ENCODE peak calls at places on chromosome 7, in seven cellular contexts. I is tibial nerve, L is A549, B is suprapubic skin, Y is heart left ventricle, T is ovary, H is astrocyte. A is an unnamed sample.

GRCh38 chr7:29106128-29106988 is 40.0 kb downstream of the CPVL start:
- DNase-seq in I (no peak), L (peak; percentile 49), B (no peak), Y (peak; percentile 53), T (no peak), H (peak; percentile 34), A (no peak)

GRCh38 chr7:128454808-128455555 is 696 bp upstream of the HILPDA start:
- DNase-seq in I (no peak), L (no peak), B (no peak), Y (no peak), T (no peak), H (peak; percentile 47), A (no peak)

GRCh38 chr7:133081119-133081604 is 728 bp downstream of the CHCHD3 start:
- DNase-seq in I (no peak), L (no peak), B (no peak), Y (peak; percentile 23), T (peak; percentile 22), H (no peak), A (no peak)

GRCh38 chr7:27560706-27561235 is 101.9 kb downstream of the HIBADH start:
- DNase-seq in I (no peak), L (no peak), B (no peak), Y (no peak), T (no peak), H (peak; percentile 90), A (no peak)

GRCh38 chr7:155338632-155339320 is 41.1 kb downstream of the INSIG1 start:
- DNase-seq in I (no peak), L (no peak), B (no peak), Y (no peak), T (no peak), H (no peak), A (no peak)

GRCh38 chr7:37074370-37074769 is 350.1 kb upstream of the AOAH start:
- DNase-seq in I (no peak), L (no peak), B (no peak), Y (no peak), T (no peak), H (peak; percentile 4), A (no peak)

GRCh38 chr7:94656925-94657731 is 1.2 kb upstream of the SGCE start:
- DNase-seq in I (no peak), L (peak; percentile 48), B (no peak), Y (no peak), T (peak; percentile 35), H (peak; percentile 26), A (peak; percentile 53)

GRCh38 chr7:123615344-123615743 is 13.7 kb downstream of the ASB15 start:
- DNase-seq in I (no peak), L (no peak), B (no peak), Y (no peak), T (no peak), H (peak; percentile 66), A (no peak)

GRCh38 chr7:82204694-82205093 is 238.9 kb downstream of the CACNA2D1 start:
- DNase-seq in I (no peak), L (peak; percentile 57), B (no peak), Y (peak; percentile 76), T (no peak), H (peak; percentile 94), A (no peak)

GRCh38 chr7:157664034-157664433 is 327.2 kb downstream of the DNAJB6 start:
- DNase-seq in I (no peak), L (no peak), B (no peak), Y (no peak), T (no peak), H (no peak), A (no peak)

GRCh38 chr7:122652851-122653250 is 46.1 kb downstream of the RNF133 start:
- DNase-seq in I (no peak), L (no peak), B (no peak), Y (no peak), T (no peak), H (no peak), A (no peak)

GRCh38 chr7:137873524-137873923 is 26.8 kb upstream of the DGKI start:
- DNase-seq in I (no peak), L (no peak), B (no peak), Y (no peak), T (no peak), H (peak; percentile 86), A (no peak)

GRCh38 chr7:2947381-2947780 is 96.3 kb downstream of the CARD11 start:
- DNase-seq in I (no peak), L (no peak), B (peak; percentile 28), Y (no peak), T (no peak), H (no peak), A (peak; percentile 37)

GRCh38 chr7:142549007-142549406 is 200.3 kb upstream of the PRSS1 start:
- DNase-seq in I (no peak), L (no peak), B (no peak), Y (no peak), T (no peak), H (peak; percentile 49), A (no peak)

GRCh38 chr7:16739863-16740622 is 13.5 kb upstream of the TSPAN13 start:
- DNase-seq in I (no peak), L (peak; percentile 80), B (no peak), Y (peak; percentile 47), T (peak; percentile 32), H (peak; percentile 99), A (no peak)

GRCh38 chr7:101728128-101728527 is 89.3 kb upstream of the CUX1 start:
- DNase-seq in I (no peak), L (no peak), B (no peak), Y (no peak), T (no peak), H (no peak), A (no peak)

GRCh38 chr7:101126651-101127459 is at the start of gene SERPINE1:
- DNase-seq in I (peak; percentile 80), L (peak; percentile 98), B (peak; percentile 94), Y (peak; percentile 92), T (peak; percentile 91), H (peak; percentile 100), A (peak; percentile 86)

GRCh38 chr7:105088456-105088855 is 74.5 kb downstream of the KMT2E start:
- DNase-seq in I (no peak), L (no peak), B (no peak), Y (no peak), T (no peak), H (no peak), A (no peak)
- TF ChIP-seq CTCF in I (no peak), L (no peak), B (no peak), Y (no peak), T (no peak), H (no peak), A (no peak)

DNA sequence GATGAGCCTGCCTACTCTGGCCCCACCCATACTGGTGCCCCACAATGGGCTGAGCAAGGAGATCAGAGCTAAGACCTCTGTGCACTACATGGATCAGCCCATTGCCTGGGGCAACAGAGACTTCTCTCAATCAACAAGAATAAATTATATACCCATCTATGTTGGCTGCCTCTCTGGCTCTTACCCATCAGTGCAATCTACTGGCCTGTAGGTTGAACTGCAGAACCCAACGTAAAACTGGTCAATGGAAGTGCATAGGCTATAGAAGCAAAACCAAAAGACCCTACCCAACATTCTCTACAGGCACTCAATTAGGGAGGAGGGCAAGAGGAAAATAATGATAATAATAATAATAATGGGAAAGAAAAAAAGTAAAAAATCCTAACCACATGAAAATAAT is 574.3 kb downstream of the MAGI2 start:
- DNase-seq in I (no peak), L (no peak), B (no peak), Y (no peak), T (no peak), H (no peak), A (no peak)
- H3K4me1 ChIP-seq in I (no peaks in the 10 kb centered on the region), L (no peaks in the 10 kb centered on the region), B (no peaks in the 10 kb centered on the region), Y (no peaks in the 10 kb centered on the region), T (no peaks in the 10 kb centered on the region), H (no peaks in the 10 kb centered on the region), A (no peaks in the 10 kb centered on the region)

DNA sequence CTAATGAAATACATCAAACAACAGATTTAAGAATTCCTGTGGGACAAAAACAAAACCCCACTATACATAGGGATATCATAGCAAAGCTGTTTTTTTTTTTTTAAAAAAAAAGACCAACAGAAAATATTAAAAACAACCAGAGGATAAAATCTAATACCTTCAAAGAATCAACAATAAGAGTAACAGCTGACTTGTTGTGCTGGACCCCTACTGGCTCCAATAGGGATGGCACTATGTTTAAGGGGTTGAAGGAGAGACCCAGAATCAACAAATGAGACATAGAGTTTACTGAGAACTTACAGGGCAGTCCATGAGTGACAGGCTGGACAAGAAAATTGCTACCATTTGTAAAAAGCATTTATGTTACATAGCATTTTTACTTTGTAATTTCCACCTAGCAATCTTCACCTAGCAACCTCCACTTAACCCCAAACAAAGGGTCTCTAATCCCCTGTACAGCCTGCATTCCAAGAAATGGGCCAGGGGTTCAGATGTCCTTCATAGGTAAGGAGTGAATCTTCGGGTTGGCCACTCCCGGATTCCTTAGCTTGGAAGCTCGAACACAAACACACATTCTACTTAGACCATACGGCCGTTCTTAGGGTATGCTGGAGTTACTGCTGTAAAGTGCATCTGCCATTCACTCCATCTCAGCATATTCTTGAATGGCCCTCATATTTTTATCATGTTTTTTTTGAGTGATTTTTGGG is 25.8 kb downstream of the ASZ1 start:
- DNase-seq in I (no peak), L (peak; percentile 33), B (no peak), Y (no peak), T (no peak), H (no peak), A (no peak)
- TF ChIP-seq CTCF in I (no peak), L (no peak), B (no peak), Y (no peak), T (no peak), H (peak; percentile 47), A (no peak)

GRCh38 chr7:73717025-73717807 is 2.3 kb downstream of the STX1A start:
- DNase-seq in I (no peak), L (no peak), B (no peak), Y (no peak), T (no peak), H (peak; percentile 47), A (no peak)

GRCh38 chr7:73719806-73720169 is 319 bp upstream of the STX1A start:
- DNase-seq in I (no peak), L (no peak), B (no peak), Y (no peak), T (no peak), H (no peak), A (no peak)

GRCh38 chr7:73718438-73718881 is 1.0 kb downstream of the STX1A start:
- DNase-seq in I (no peak), L (no peak), B (no peak), Y (no peak), T (no peak), H (no peak), A (no peak)

GRCh38 chr7:73717991-73718405 is 1.5 kb downstream of the STX1A start:
- DNase-seq in I (no peak), L (no peak), B (no peak), Y (no peak), T (no peak), H (peak; percentile 90), A (no peak)

DNA sequence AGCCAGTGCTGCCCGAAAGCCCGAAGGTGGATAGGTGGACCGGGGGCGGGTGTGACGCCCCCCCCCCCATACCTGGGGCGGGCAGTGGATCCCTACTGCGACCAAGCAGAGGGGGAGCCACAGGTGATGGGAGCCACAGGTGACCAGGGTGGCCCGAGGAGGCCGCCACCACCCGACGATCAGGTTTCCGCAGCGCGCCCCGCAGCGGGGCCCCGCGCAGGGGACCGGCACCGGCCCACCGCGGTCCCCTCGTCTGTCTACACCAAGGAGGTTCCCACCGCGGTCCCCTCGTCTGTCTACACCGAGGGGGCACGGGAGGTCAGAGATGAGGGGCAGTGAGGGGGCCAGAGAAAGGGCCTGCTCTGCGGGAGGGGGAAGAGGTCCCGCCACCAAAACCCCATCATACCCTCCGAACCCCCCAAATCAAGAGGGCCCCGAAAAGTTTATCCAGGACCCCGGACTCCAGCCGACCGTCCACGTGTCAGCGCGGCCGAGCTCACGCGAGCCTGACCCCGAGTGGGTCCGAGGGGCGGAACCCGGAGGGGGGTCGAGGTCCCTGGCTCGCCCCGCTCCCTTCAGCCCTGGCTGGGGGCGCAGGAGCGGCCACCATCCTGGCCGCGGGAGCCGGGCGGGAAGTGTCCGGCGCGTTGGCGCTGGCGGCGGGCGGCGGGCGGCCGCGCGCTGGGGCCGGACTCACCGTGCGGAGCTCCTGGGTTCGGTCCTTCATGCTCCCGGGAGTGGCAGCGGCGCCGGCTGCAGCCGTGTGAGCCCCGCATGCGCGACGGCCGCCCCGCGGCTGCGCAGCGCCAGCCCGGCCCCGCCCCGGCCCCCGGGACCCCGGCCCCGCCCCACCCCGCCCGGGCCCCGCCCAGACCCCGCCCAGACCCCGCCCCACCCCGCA is at the start of gene STX1A:
- DNase-seq in I (no peak), L (peak; percentile 66), B (no peak), Y (peak; percentile 58), T (peak; percentile 78), H (peak; percentile 34), A (peak; percentile 85)
- H3K4me1 ChIP-seq in I (peaks cover 20% of the 10 kb centered on the region), L (peaks cover 65% of the 10 kb centered on the region), B (peaks cover 31% of the 10 kb centered on the region), Y (peaks cover 26% of the 10 kb centered on the region), T (no peaks in the 10 kb centered on the region), H (peaks cover 36% of the 10 kb centered on the region), A (no peaks in the 10 kb centered on the region)

A was measured in Peyer's patch.